ENCODE peak calls at places on chromosomes 13 and 19, in seven cellular contexts. One of them, this sample, is unnamed.

GRCh38 chr19:35853038-35853756 is 893 bp upstream of the NPHS1 start:
- DNase-seq in stimulated activated CD4-positive, alpha-beta T cell treated with anti-CD3 and anti-CD28 coated beads, Interleukin-4, amount 100 ng/mL, for 48 hours: no peak
- DNase-seq in activated CD4-positive, alpha-beta T cell treated with anti-CD3 and anti-CD28 coated beads for 1 hour: no peak
- DNase-seq in aorta: no peak
- DNase-seq in GM12865: no peak
- DNase-seq in activated T-helper 2 cell treated with anti-CD3 and anti-CD28 coated beads, Interferon-gamma antibody, Interleukin-2, Interleukin-4, amounts not matched to agents 10 μg/mL and 5 μg/mL and 100 μg/mL, durations not matched to agents 14 hours and 24 hours and 36 hours: no peak
- DNase-seq in heart right ventricle: no peak
- DNase-seq in this sample: no peak

GRCh38 chr13:31485183-31485582 is 254.1 kb upstream of the RXFP2 start:
- DNase-seq in activated T-helper 2 cell treated with anti-CD3 and anti-CD28 coated beads, Interferon-gamma antibody, Interleukin-2, Interleukin-4, amounts not matched to agents 10 μg/mL and 5 μg/mL and 100 μg/mL, durations not matched to agents 14 hours and 24 hours and 36 hours: no peak
- DNase-seq in aorta: no peak
- DNase-seq in heart right ventricle: no peak
- DNase-seq in activated CD4-positive, alpha-beta T cell treated with anti-CD3 and anti-CD28 coated beads for 1 hour: no peak
- DNase-seq in GM12865: no peak
- DNase-seq in stimulated activated CD4-positive, alpha-beta T cell treated with anti-CD3 and anti-CD28 coated beads, Interleukin-4, amount 100 ng/mL, for 48 hours: no peak
- DNase-seq in this sample: no peak

GRCh38 chr19:44649578-44650145 is 6.0 kb downstream of the PVR start:
- DNase-seq in aorta: peak; percentile 35
- DNase-seq in activated T-helper 2 cell treated with anti-CD3 and anti-CD28 coated beads, Interferon-gamma antibody, Interleukin-2, Interleukin-4, amounts not matched to agents 10 μg/mL and 5 μg/mL and 100 μg/mL, durations not matched to agents 14 hours and 24 hours and 36 hours: no peak
- DNase-seq in heart right ventricle: peak; percentile 28
- DNase-seq in GM12865: no peak
- DNase-seq in activated CD4-positive, alpha-beta T cell treated with anti-CD3 and anti-CD28 coated beads for 1 hour: no peak
- DNase-seq in stimulated activated CD4-positive, alpha-beta T cell treated with anti-CD3 and anti-CD28 coated beads, Interleukin-4, amount 100 ng/mL, for 48 hours: no peak
- DNase-seq in this sample: no peak

GRCh38 chr13:19772306-19772705 is 10.4 kb downstream of the PSPC1 start:
- DNase-seq in aorta: no peak
- DNase-seq in stimulated activated CD4-positive, alpha-beta T cell treated with anti-CD3 and anti-CD28 coated beads, Interleukin-4, amount 100 ng/mL, for 48 hours: no peak
- DNase-seq in GM12865: no peak
- DNase-seq in activated T-helper 2 cell treated with anti-CD3 and anti-CD28 coated beads, Interferon-gamma antibody, Interleukin-2, Interleukin-4, amounts not matched to agents 10 μg/mL and 5 μg/mL and 100 μg/mL, durations not matched to agents 14 hours and 24 hours and 36 hours: no peak
- DNase-seq in heart right ventricle: no peak
- DNase-seq in activated CD4-positive, alpha-beta T cell treated with anti-CD3 and anti-CD28 coated beads for 1 hour: no peak
- DNase-seq in this sample: no peak

GRCh38 chr13:85544756-85545155 is 254.5 kb downstream of the SLITRK6 start:
- DNase-seq in activated T-helper 2 cell treated with anti-CD3 and anti-CD28 coated beads, Interferon-gamma antibody, Interleukin-2, Interleukin-4, amounts not matched to agents 10 μg/mL and 5 μg/mL and 100 μg/mL, durations not matched to agents 14 hours and 24 hours and 36 hours: no peak
- DNase-seq in stimulated activated CD4-positive, alpha-beta T cell treated with anti-CD3 and anti-CD28 coated beads, Interleukin-4, amount 100 ng/mL, for 48 hours: no peak
- DNase-seq in heart right ventricle: no peak
- DNase-seq in aorta: no peak
- DNase-seq in activated CD4-positive, alpha-beta T cell treated with anti-CD3 and anti-CD28 coated beads for 1 hour: no peak
- DNase-seq in GM12865: no peak
- DNase-seq in this sample: no peak

GRCh38 chr19:29429021-29429420 is 96.8 kb upstream of the VSTM2B start:
- DNase-seq in activated T-helper 2 cell treated with anti-CD3 and anti-CD28 coated beads, Interferon-gamma antibody, Interleukin-2, Interleukin-4, amounts not matched to agents 10 μg/mL and 5 μg/mL and 100 μg/mL, durations not matched to agents 14 hours and 24 hours and 36 hours: no peak
- DNase-seq in GM12865: no peak
- DNase-seq in activated CD4-positive, alpha-beta T cell treated with anti-CD3 and anti-CD28 coated beads for 1 hour: no peak
- DNase-seq in stimulated activated CD4-positive, alpha-beta T cell treated with anti-CD3 and anti-CD28 coated beads, Interleukin-4, amount 100 ng/mL, for 48 hours: no peak
- DNase-seq in aorta: no peak
- DNase-seq in heart right ventricle: no peak
- DNase-seq in this sample: no peak

GRCh38 chr19:19710506-19710905 is 22.4 kb downstream of the ZNF14 start:
- DNase-seq in GM12865: no peak
- DNase-seq in aorta: no peak
- DNase-seq in activated CD4-positive, alpha-beta T cell treated with anti-CD3 and anti-CD28 coated beads for 1 hour: no peak
- DNase-seq in stimulated activated CD4-positive, alpha-beta T cell treated with anti-CD3 and anti-CD28 coated beads, Interleukin-4, amount 100 ng/mL, for 48 hours: no peak
- DNase-seq in activated T-helper 2 cell treated with anti-CD3 and anti-CD28 coated beads, Interferon-gamma antibody, Interleukin-2, Interleukin-4, amounts not matched to agents 10 μg/mL and 5 μg/mL and 100 μg/mL, durations not matched to agents 14 hours and 24 hours and 36 hours: no peak
- DNase-seq in heart right ventricle: no peak
- DNase-seq in this sample: no peak

GRCh38 chr13:80359459-80360297 is 18.8 kb upstream of the SPRY2 start:
- DNase-seq in heart right ventricle: no peak
- DNase-seq in GM12865: no peak
- DNase-seq in stimulated activated CD4-positive, alpha-beta T cell treated with anti-CD3 and anti-CD28 coated beads, Interleukin-4, amount 100 ng/mL, for 48 hours: no peak
- DNase-seq in activated T-helper 2 cell treated with anti-CD3 and anti-CD28 coated beads, Interferon-gamma antibody, Interleukin-2, Interleukin-4, amounts not matched to agents 10 μg/mL and 5 μg/mL and 100 μg/mL, durations not matched to agents 14 hours and 24 hours and 36 hours: no peak
- DNase-seq in activated CD4-positive, alpha-beta T cell treated with anti-CD3 and anti-CD28 coated beads for 1 hour: no peak
- DNase-seq in aorta: no peak
- DNase-seq in this sample: no peak

GRCh38 chr19:46529622-46530451 is 34.2 kb upstream of the PNMA8B start:
- DNase-seq in activated T-helper 2 cell treated with anti-CD3 and anti-CD28 coated beads, Interferon-gamma antibody, Interleukin-2, Interleukin-4, amounts not matched to agents 10 μg/mL and 5 μg/mL and 100 μg/mL, durations not matched to agents 14 hours and 24 hours and 36 hours: peak; percentile 57
- DNase-seq in heart right ventricle: peak; percentile 73
- DNase-seq in activated CD4-positive, alpha-beta T cell treated with anti-CD3 and anti-CD28 coated beads for 1 hour: peak; percentile 72
- DNase-seq in aorta: peak; percentile 92
- DNase-seq in stimulated activated CD4-positive, alpha-beta T cell treated with anti-CD3 and anti-CD28 coated beads, Interleukin-4, amount 100 ng/mL, for 48 hours: peak; percentile 63
- DNase-seq in GM12865: peak; percentile 73
- DNase-seq in this sample: peak; percentile 42

GRCh38 chr19:6047256-6047655 is 63.0 kb downstream of the RFX2 start:
- DNase-seq in activated T-helper 2 cell treated with anti-CD3 and anti-CD28 coated beads, Interferon-gamma antibody, Interleukin-2, Interleukin-4, amounts not matched to agents 10 μg/mL and 5 μg/mL and 100 μg/mL, durations not matched to agents 14 hours and 24 hours and 36 hours: no peak
- DNase-seq in stimulated activated CD4-positive, alpha-beta T cell treated with anti-CD3 and anti-CD28 coated beads, Interleukin-4, amount 100 ng/mL, for 48 hours: no peak
- DNase-seq in GM12865: no peak
- DNase-seq in activated CD4-positive, alpha-beta T cell treated with anti-CD3 and anti-CD28 coated beads for 1 hour: no peak
- DNase-seq in heart right ventricle: no peak
- DNase-seq in aorta: no peak
- DNase-seq in this sample: no peak

GRCh38 chr13:30123575-30123974 is 183.8 kb downstream of the KATNAL1 start:
- DNase-seq in activated T-helper 2 cell treated with anti-CD3 and anti-CD28 coated beads, Interferon-gamma antibody, Interleukin-2, Interleukin-4, amounts not matched to agents 10 μg/mL and 5 μg/mL and 100 μg/mL, durations not matched to agents 14 hours and 24 hours and 36 hours: no peak
- DNase-seq in GM12865: no peak
- DNase-seq in aorta: no peak
- DNase-seq in stimulated activated CD4-positive, alpha-beta T cell treated with anti-CD3 and anti-CD28 coated beads, Interleukin-4, amount 100 ng/mL, for 48 hours: no peak
- DNase-seq in activated CD4-positive, alpha-beta T cell treated with anti-CD3 and anti-CD28 coated beads for 1 hour: no peak
- DNase-seq in heart right ventricle: no peak
- DNase-seq in this sample: no peak

GRCh38 chr19:12727745-12728433 is 4.2 kb upstream of the TNPO2 start:
- DNase-seq in GM12865: no peak
- DNase-seq in activated T-helper 2 cell treated with anti-CD3 and anti-CD28 coated beads, Interferon-gamma antibody, Interleukin-2, Interleukin-4, amounts not matched to agents 10 μg/mL and 5 μg/mL and 100 μg/mL, durations not matched to agents 14 hours and 24 hours and 36 hours: no peak
- DNase-seq in stimulated activated CD4-positive, alpha-beta T cell treated with anti-CD3 and anti-CD28 coated beads, Interleukin-4, amount 100 ng/mL, for 48 hours: no peak
- DNase-seq in activated CD4-positive, alpha-beta T cell treated with anti-CD3 and anti-CD28 coated beads for 1 hour: no peak
- DNase-seq in heart right ventricle: no peak
- DNase-seq in aorta: no peak
- DNase-seq in this sample: no peak

GRCh38 chr13:102680133-102680717 is 14.6 kb downstream of the METTL21C start:
- DNase-seq in stimulated activated CD4-positive, alpha-beta T cell treated with anti-CD3 and anti-CD28 coated beads, Interleukin-4, amount 100 ng/mL, for 48 hours: no peak
- DNase-seq in activated CD4-positive, alpha-beta T cell treated with anti-CD3 and anti-CD28 coated beads for 1 hour: no peak
- DNase-seq in activated T-helper 2 cell treated with anti-CD3 and anti-CD28 coated beads, Interferon-gamma antibody, Interleukin-2, Interleukin-4, amounts not matched to agents 10 μg/mL and 5 μg/mL and 100 μg/mL, durations not matched to agents 14 hours and 24 hours and 36 hours: no peak
- DNase-seq in aorta: no peak
- DNase-seq in heart right ventricle: no peak
- DNase-seq in GM12865: no peak
- DNase-seq in this sample: no peak

GRCh38 chr13:104810242-104810641 is 1725.2 kb downstream of the EFNB2 start:
- DNase-seq in aorta: no peak
- DNase-seq in activated T-helper 2 cell treated with anti-CD3 and anti-CD28 coated beads, Interferon-gamma antibody, Interleukin-2, Interleukin-4, amounts not matched to agents 10 μg/mL and 5 μg/mL and 100 μg/mL, durations not matched to agents 14 hours and 24 hours and 36 hours: no peak
- DNase-seq in activated CD4-positive, alpha-beta T cell treated with anti-CD3 and anti-CD28 coated beads for 1 hour: no peak
- DNase-seq in heart right ventricle: no peak
- DNase-seq in stimulated activated CD4-positive, alpha-beta T cell treated with anti-CD3 and anti-CD28 coated beads, Interleukin-4, amount 100 ng/mL, for 48 hours: no peak
- DNase-seq in GM12865: peak; percentile 6
- DNase-seq in this sample: no peak

This sample was measured in PC-9.